ENCODE peak calls at places on chromosomes 7 and 10, in four cellular contexts. J is activated CD8-positive, alpha-beta T cell treated with anti-CD3 and anti-CD28 coated beads for 36 hours; D is GM06990; M is RWPE1. H is an unnamed sample.

GRCh38 chr10:98748298-98748697 is 301.6 kb upstream of the HPS1 start:
- DNase-seq in D (no peak), J (peak), M (peak), H (peak)

GRCh38 chr7:17588730-17589129 is 290.3 kb downstream of the AHR start:
- DNase-seq in J (no peak), M (no peak), D (no peak), H (no peak)

GRCh38 chr10:3867454-3868273 is 82.7 kb upstream of the KLF6 start:
- DNase-seq in J (peak), M (no peak), D (no peak), H (no peak)

GRCh38 chr10:99346247-99346646 is 17.1 kb downstream of the CNNM1 start:
- DNase-seq in J (no peak), D (no peak), M (peak), H (no peak)

GRCh38 chr10:79046991-79047874 is 21.5 kb upstream of the ZMIZ1 start:
- DNase-seq in D (no peak), M (no peak), J (no peak), H (no peak)

GRCh38 chr10:127091354-127091753 is 105.0 kb downstream of the INSYN2A start:
- DNase-seq in M (no peak), J (no peak), D (no peak), H (no peak)

GRCh38 chr7:16982640-16983103 is 100.9 kb upstream of the AGR3 start:
- DNase-seq in J (peak), M (peak), D (no peak), H (peak)

GRCh38 chr10:124994573-124995473 is 52.9 kb downstream of the ZRANB1 start:
- DNase-seq in J (no peak), M (no peak), D (no peak), H (peak)

GRCh38 chr10:132722391-132722790 is 63.6 kb downstream of the NKX6-2 start:
- DNase-seq in M (no peak), D (no peak), J (no peak), H (no peak)

GRCh38 chr7:158126661-158127060 is 461.0 kb downstream of the PTPRN2 start:
- DNase-seq in D (no peak), M (no peak), J (no peak), H (no peak)

GRCh38 chr7:158586499-158587191 is 978 bp downstream of the PTPRN2 start:
- DNase-seq in D (no peak), J (no peak), M (no peak), H (no peak)

GRCh38 chr10:3091346-3091787 is 24.0 kb downstream of the PFKP start:
- DNase-seq in J (peak), D (peak), M (peak), H (no peak)

GRCh38 chr7:158372400-158373302 is 215.0 kb downstream of the PTPRN2 start:
- DNase-seq in M (no peak), D (no peak), J (no peak), H (no peak)

GRCh38 chr10:17771027-17771426 is 19.0 kb downstream of the TMEM236 start:
- DNase-seq in J (no peak), M (no peak), D (no peak), H (no peak)

GRCh38 chr7:139075871-139076686 is 33.4 kb downstream of the ZC3HAV1 start:
- DNase-seq in D (no peak), M (no peak), J (no peak), H (no peak)

GRCh38 chr10:32446701-32447406 is 914 bp downstream of the CCDC7 start:
- DNase-seq in J (no peak), M (no peak), D (no peak), H (peak)

GRCh38 chr7:79240413-79240812 is 213.1 kb downstream of the MAGI2 start:
- DNase-seq in M (no peak), D (no peak), J (no peak), H (no peak)

GRCh38 chr10:18501198-18501597 is 150.2 kb downstream of the NSUN6 start:
- DNase-seq in J (no peak), D (peak), M (peak), H (peak)

GRCh38 chr7:151207315-151207714 is 3.0 kb downstream of the H2BK1 start:
- DNase-seq in M (no peak), D (no peak), J (no peak), H (no peak)

GRCh38 chr10:126309193-126309592 is 79.1 kb downstream of the ADAM12 start:
- DNase-seq in M (no peak), J (no peak), D (no peak), H (no peak)

GRCh38 chr7:150668472-150668911 is 17.0 kb upstream of the GIMAP2 start:
- DNase-seq in M (no peak), D (peak), J (peak), H (peak)

GRCh38 chr10:71459513-71459912 is 62.8 kb downstream of the CDH23 start:
- DNase-seq in M (no peak), D (no peak), J (no peak), H (no peak)

GRCh38 chr7:137036768-137037167 is 168.3 kb downstream of the CHRM2 start:
- DNase-seq in M (no peak), J (no peak), D (no peak), H (no peak)

GRCh38 chr7:5450549-5451327 is 27.1 kb upstream of the TNRC18 start:
- DNase-seq in D (no peak), M (peak), J (peak), H (peak)

GRCh38 chr7:141999219-141999618 is 3.5 kb downstream of the MGAM start:
- DNase-seq in J (no peak), D (no peak), M (no peak), H (no peak)

GRCh38 chr7:79453558-79454324 is at the start of gene MAGI2:
- DNase-seq in M (peak), J (peak), D (no peak), H (no peak)

GRCh38 chr10:103040424-103040823 is 122.3 kb downstream of the CNNM2 start:
- DNase-seq in D (no peak), M (peak), J (no peak), H (no peak)

GRCh38 chr7:44333971-44334733 is 8.8 kb upstream of the CAMK2B start:
- DNase-seq in J (no peak), D (no peak), M (no peak), H (no peak)

GRCh38 chr7:157250605-157251228 is 86.1 kb upstream of the DNAJB6 start:
- DNase-seq in M (peak), D (no peak), J (peak), H (peak)

GRCh38 chr10:89283174-89283987 is 18.5 kb upstream of the IFIT2 start:
- DNase-seq in M (no peak), J (no peak), D (no peak), H (no peak)

GRCh38 chr7:116408166-116408565 is 91.4 kb upstream of the CAV2 start:
- DNase-seq in J (no peak), D (no peak), M (no peak), H (no peak)

GRCh38 chr7:158023563-158024350 is 563.9 kb downstream of the PTPRN2 start:
- DNase-seq in D (no peak), M (no peak), J (no peak), H (no peak)

GRCh38 chr7:107966701-107967100 is 36.3 kb downstream of the LAMB1 start:
- DNase-seq in D (no peak), J (no peak), M (no peak), H (no peak)

DNA sequence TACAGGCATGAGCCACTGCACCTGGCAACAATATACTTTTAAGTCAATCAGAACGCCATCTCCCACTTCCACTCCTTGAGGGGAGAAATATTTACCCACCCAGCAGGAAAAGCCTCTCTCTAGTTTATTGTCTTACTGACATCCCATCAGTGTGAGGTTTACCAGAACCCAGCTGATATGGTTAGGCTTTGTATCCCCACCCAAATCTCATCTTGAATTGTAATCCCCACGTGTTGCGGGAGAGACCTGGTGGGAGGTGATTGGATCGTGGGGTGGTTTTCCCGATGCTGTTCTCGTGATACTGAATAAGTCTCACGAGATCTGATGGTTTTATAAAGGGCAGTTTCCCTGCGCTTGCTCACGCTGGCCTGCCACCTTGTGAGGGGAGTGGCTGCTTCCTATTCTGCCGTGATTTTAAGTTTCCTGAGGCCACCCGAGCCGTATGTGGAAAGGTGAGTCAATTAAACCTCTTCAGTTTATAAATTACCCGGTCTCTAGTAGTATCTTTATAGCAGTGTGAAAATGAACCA is 37.5 kb upstream of the TPK1 start:
- DNase-seq in J (no peak), M (no peak), D (no peak), H (no peak)
- TF ChIP-seq CTCF in J (no peak), M (no peak), D (no peak), H (no peak)

DNA sequence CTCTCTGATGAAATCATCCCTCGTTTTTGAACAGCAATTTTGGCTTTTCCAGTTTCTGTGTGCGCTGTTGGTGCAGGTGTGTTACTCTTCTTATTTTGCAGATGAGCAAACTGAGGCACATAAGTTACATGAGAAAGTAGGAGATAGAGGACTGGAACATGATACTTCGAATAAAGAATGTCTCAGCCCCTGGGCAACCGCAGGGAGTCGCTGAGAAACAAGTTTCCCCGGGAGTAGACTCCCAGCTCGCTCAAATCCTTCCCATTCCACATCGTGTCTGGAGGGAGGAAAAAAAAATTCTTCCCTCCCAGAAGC is 18.0 kb downstream of the MXI1 start:
- DNase-seq in M (no peak), J (no peak), D (no peak), H (no peak)
- TF ChIP-seq CTCF in M (no peak), J (no peak), D (no peak), H (no peak)

GRCh38 chr7:832292-832967 is at the start of gene SUN1:
- DNase-seq in D (no peak), J (peak), M (peak), H (peak)
- TF ChIP-seq CTCF in D (no peak), J (no peak), M (no peak), H (no peak)

DNA sequence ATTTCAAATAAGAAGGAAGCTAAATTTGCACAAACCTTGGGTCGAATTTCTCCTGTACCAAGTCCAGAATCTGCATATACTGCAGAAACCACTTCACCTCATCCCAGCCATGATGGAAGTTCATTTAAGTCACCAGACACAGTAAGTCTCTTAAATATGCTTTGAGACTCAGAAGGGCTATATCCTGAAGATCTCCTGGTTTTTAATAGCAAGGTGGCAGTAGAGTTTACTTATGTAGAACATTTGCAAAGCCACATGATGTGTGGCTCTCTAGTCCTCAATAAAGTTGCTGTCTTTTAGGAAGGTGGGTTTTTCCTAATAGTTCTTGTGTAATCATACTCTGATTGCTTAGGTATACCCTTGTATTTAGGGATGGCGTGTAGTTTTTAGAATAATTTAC is 8.7 kb downstream of the DBF4 start:
- DNase-seq in J (no peak), D (no peak), M (no peak), H (no peak)
- TF ChIP-seq CTCF in J (no peak), D (no peak), M (no peak), H (no peak)

GRCh38 chr7:133139350-133139749 is 57.5 kb upstream of the CHCHD3 start:
- DNase-seq in J (peak), M (no peak), D (no peak), H (no peak)
- TF ChIP-seq CTCF in J (no peak), M (no peak), D (peak), H (no peak)

GRCh38 chr7:2258661-2259365 is 16.8 kb downstream of the NUDT1 start:
- DNase-seq in M (no peak), D (peak), J (no peak), H (peak)

GRCh38 chr7:2257651-2258050 is 15.6 kb downstream of the NUDT1 start:
- DNase-seq in D (no peak), M (no peak), J (no peak), H (no peak)

GRCh38 chr7:2256306-2257045 is 14.4 kb downstream of the NUDT1 start:
- DNase-seq in D (no peak), M (no peak), J (no peak), H (no peak)

GRCh38 chr7:2255145-2256139 is 13.4 kb downstream of the NUDT1 start:
- DNase-seq in D (no peak), J (no peak), M (no peak), H (no peak)

GRCh38 chr7:2257046-2257551 is 15.1 kb downstream of the NUDT1 start:
- DNase-seq in J (no peak), D (no peak), M (no peak), H (no peak)
- TF ChIP-seq CTCF in J (no peak), D (no peak), M (no peak), H (no peak)

GRCh38 chr7:155069992-155070827 is at the start of gene HTR5A:
- DNase-seq in D (peak), M (peak), J (peak), H (peak)
- TF ChIP-seq CTCF in D (no peak), M (no peak), J (no peak), H (no peak)

GRCh38 chr10:97571622-97572021 is 957 bp upstream of the ANKRD2 start:
- DNase-seq in J (no peak), M (peak), D (no peak), H (no peak)

GRCh38 chr10:97573021-97573420 is 442 bp downstream of the ANKRD2 start:
- DNase-seq in J (no peak), M (no peak), D (no peak), H (no peak)

GRCh38 chr10:97573672-97574071 is 1.1 kb downstream of the ANKRD2 start:
- DNase-seq in M (no peak), J (no peak), D (no peak), H (no peak)

GRCh38 chr10:97570789-97571536 is 1.6 kb upstream of the ANKRD2 start:
- DNase-seq in M (no peak), J (no peak), D (no peak), H (no peak)

DNA sequence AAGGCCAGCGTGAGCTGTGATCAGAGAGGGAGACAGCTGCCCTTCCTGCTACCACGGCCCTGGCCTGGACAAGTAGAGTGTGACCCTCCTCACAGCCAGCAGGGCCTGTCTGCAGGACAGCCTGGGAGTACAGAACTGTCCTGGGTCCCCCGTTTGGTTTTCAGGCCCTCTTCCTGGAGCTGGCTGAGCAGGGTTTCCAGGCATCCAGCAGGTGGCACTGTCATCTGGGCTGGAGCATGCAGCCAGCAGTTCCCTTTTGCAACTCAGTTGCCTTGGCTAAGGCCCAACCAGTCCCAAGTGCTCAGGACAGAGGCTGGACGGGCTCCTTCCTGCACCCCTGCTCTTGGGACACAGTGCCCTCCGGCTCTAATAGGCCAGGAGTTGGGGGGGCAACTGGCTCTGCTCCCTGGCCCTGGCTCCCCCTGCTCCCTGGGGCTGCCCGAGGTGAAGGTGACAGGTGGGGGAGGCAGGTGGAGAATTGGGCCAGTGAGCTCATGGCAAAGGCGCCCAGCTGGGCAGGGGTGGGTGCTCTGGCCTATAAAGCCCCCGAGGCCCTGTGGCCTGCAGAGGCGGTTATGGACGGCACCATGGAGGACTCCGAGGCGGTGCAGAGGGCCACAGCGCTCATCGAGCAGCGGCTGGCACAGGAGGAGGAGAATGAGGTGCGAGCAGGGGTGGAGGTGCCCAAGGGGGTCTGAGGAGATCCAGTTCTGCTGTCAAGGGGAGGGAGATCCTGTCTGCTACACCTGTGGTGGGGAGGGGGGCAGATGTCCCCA is at the start of gene ANKRD2:
- DNase-seq in J (peak), D (peak), M (peak), H (peak)
- TF ChIP-seq CTCF in J (peak), D (peak), M (peak), H (peak)

GRCh38 chr10:63866747-63867140 is 345.5 kb downstream of the REEP3 start:
- DNase-seq in J (no peak), D (peak), M (peak), H (no peak)
- TF ChIP-seq CTCF in J (peak), D (peak), M (peak), H (no peak)